ENCODE peak calls at places on chromosomes 11 and 22, in four cellular contexts. L is stimulated activated CD8-positive, alpha-beta memory T cell treated with anti-CD3 and anti-CD28 coated beads, Interleukin-2, amount 100 ng/mL, for 48 hours; T is NCI-H774; Y is NCI-H2081. R is an unnamed sample.

GRCh38 chr22:41285441-41285819 is 557 bp downstream of the RANGAP1 start:
- DNase-seq in L (peak), T (no peak), Y (peak), R (peak)

GRCh38 chr11:47980093-47980906 is at the start of gene PTPRJ:
- DNase-seq in L (peak), T (peak), Y (peak), R (peak)

GRCh38 chr11:134740590-134741342 is 328.7 kb upstream of the B3GAT1 start:
- DNase-seq in L (no peak), T (no peak), Y (no peak), R (no peak)

GRCh38 chr11:110098645-110099044 is 5.5 kb downstream of the ZC3H12C start:
- DNase-seq in L (no peak), T (no peak), Y (no peak), R (no peak)

GRCh38 chr11:33317662-33318061 is 60.5 kb downstream of the HIPK3 start:
- DNase-seq in L (no peak), T (no peak), Y (no peak), R (no peak)

GRCh38 chr22:22754961-22755777 is 110.8 kb downstream of the GGTLC2 start:
- DNase-seq in L (no peak), T (no peak), Y (no peak), R (no peak)

GRCh38 chr11:114953039-114953438 is 274.7 kb downstream of the NXPE2 start:
- DNase-seq in L (no peak), T (no peak), Y (no peak), R (no peak)

GRCh38 chr11:60771879-60772525 is 13.1 kb upstream of the MS4A10 start:
- DNase-seq in L (no peak), T (no peak), Y (no peak), R (no peak)

GRCh38 chr11:97979741-97980140 is 1041.0 kb upstream of the CNTN5 start:
- DNase-seq in L (no peak), T (no peak), Y (no peak), R (no peak)

GRCh38 chr11:1573077-1573846 is 1.2 kb upstream of the DUSP8 start:
- DNase-seq in L (no peak), T (peak), Y (peak), R (no peak)

GRCh38 chr22:27637604-27638003 is 164.0 kb downstream of the MN1 start:
- DNase-seq in L (no peak), T (no peak), Y (no peak), R (no peak)

GRCh38 chr11:62556102-62556871 is 9.7 kb upstream of the AHNAK start:
- DNase-seq in L (peak), T (no peak), Y (peak), R (no peak)

GRCh38 chr22:41585898-41586297 is 3.7 kb downstream of the PMM1 start:
- DNase-seq in L (no peak), T (no peak), Y (no peak), R (no peak)

GRCh38 chr11:2778630-2779498 is 79.1 kb upstream of the KCNQ1OT1 start:
- DNase-seq in L (no peak), T (peak), Y (peak), R (peak)

GRCh38 chr11:66476841-66477251 is 3.4 kb upstream of the DPP3 start:
- DNase-seq in L (no peak), T (no peak), Y (no peak), R (no peak)

GRCh38 chr11:121514401-121514981 is 61.7 kb upstream of the SORL1-AS1 start:
- DNase-seq in L (no peak), T (no peak), Y (peak), R (no peak)

GRCh38 chr22:24683671-24684070 is 80.7 kb downstream of the GGT1 start:
- DNase-seq in L (no peak), T (no peak), Y (no peak), R (no peak)

GRCh38 chr11:45289369-45289768 is 3.2 kb upstream of the SYT13 start:
- DNase-seq in L (no peak), T (no peak), Y (no peak), R (no peak)

R was measured in globus pallidus.